ENCODE peak calls at places on chromosomes 12 and 14, in four cellular contexts. Q is psoas muscle, Y is heart right ventricle, E is left lung. C is an unnamed sample.

GRCh38 chr12:52860102-52860838 is 11.5 kb upstream of the KRT78 start:
- DNase-seq in E (peak; percentile 15), Q (no peak), Y (no peak), C (no peak)

GRCh38 chr14:37678916-37679315 is 83.5 kb downstream of the TTC6 start:
- DNase-seq in Y (no peak), Q (no peak), E (no peak), C (no peak)

GRCh38 chr12:90947869-90948268 is 7.1 kb downstream of the CCER1 start:
- DNase-seq in Q (no peak), E (peak; percentile 36), Y (no peak), C (no peak)

GRCh38 chr12:34298176-34298970 is 276.1 kb downstream of the ALG10 start:
- DNase-seq in E (peak; percentile 24), Y (no peak), Q (peak; percentile 3), C (no peak)

GRCh38 chr12:31370645-31371620 is 45.0 kb upstream of the SINHCAF start:
- DNase-seq in Q (no peak), E (no peak), Y (no peak), C (no peak)

GRCh38 chr12:96879301-96879700 is 27.8 kb upstream of the NEDD1 start:
- DNase-seq in E (peak; percentile 22), Y (no peak), Q (no peak), C (no peak)

GRCh38 chr14:89185919-89186849 is 230.8 kb downstream of the FOXN3 start:
- DNase-seq in Q (no peak), Y (no peak), E (no peak), C (no peak)

GRCh38 chr14:37230551-37231194 is 32.9 kb downstream of the MIPOL1 start:
- DNase-seq in Q (no peak), Y (peak; percentile 16), E (no peak), C (no peak)

GRCh38 chr12:42696424-42697149 is 107.0 kb upstream of the PRICKLE1 start:
- DNase-seq in Y (peak; percentile 71), E (no peak), Q (peak; percentile 85), C (peak; percentile 76)

GRCh38 chr12:6452245-6452731 is 446 bp downstream of the TAPBPL start:
- DNase-seq in Y (peak; percentile 58), E (no peak), Q (peak; percentile 43), C (no peak)

GRCh38 chr14:75518625-75519024 is 3.6 kb upstream of the BATF start:
- DNase-seq in Q (no peak), E (no peak), Y (no peak), C (no peak)

GRCh38 chr12:55706840-55707671 is 648 bp downstream of the ITGA7 start:
- DNase-seq in Q (peak; percentile 60), E (peak; percentile 83), Y (no peak), C (no peak)

GRCh38 chr14:52080171-52080800 is 11.4 kb upstream of the NID2 start:
- DNase-seq in Q (no peak), E (no peak), Y (no peak), C (no peak)

GRCh38 chr14:77059276-77059934 is 30.9 kb upstream of the IRF2BPL start:
- DNase-seq in Q (peak; percentile 68), E (no peak), Y (no peak), C (no peak)

GRCh38 chr12:124941170-124941527 is 26.7 kb upstream of the UBC start:
- DNase-seq in Q (no peak), Y (no peak), E (no peak), C (no peak)

GRCh38 chr12:27246141-27246540 is 2.1 kb downstream of the STK38L start:
- DNase-seq in Y (no peak), E (no peak), Q (no peak), C (no peak)
- H3K4me3 ChIP-seq in Y (peak overlapping the region; percentile 87), E (peak overlapping the region; percentile 65), Q (peak overlapping the region; percentile 99), C (peak overlapping the region; percentile 91)

DNA sequence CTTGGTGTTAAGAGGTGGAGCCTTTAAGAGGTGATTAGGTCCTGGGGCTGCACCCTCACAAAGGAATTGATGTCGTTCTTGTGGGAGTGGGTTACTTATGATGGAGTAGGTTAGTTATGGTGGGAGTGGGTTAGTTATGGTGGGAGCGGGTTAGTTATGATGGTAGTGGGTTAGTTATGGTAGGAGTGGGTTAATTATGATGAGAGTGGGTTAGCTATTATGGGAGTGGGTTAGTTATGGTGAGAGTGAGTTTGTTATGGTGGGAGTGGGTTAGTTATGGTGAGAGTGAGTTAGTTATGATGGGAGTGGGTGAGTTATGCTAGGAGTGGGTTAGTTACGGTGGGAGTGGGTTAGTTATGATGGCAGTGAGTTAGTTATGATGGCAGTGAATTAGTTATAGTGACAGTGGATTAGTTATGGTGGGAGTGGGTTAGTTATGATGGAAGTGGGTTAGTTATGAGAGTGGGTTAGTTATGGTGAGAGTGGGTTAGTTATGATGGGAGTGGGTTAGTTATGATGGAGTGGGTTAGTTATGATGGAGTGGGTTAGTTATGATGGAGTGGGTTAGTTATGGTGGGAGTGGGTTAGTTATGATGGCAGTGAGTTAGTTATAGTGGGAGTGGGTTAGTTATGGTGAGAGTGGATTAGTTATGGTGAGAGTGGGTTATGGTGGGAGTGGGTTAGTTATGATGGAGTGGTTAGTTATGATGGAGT is 22.6 kb upstream of the SFSWAP start:
- DNase-seq in E (no peak), Q (no peak), Y (no peak), C (no peak)
- TF ChIP-seq CTCF in E (no peak), Q (no peak), Y (no peak), C (no peak)

GRCh38 chr14:21419528-21419927 is 35.7 kb upstream of the SUPT16H start:
- DNase-seq in Y (no peak), Q (no peak), E (no peak), C (no peak)

GRCh38 chr14:21414137-21414631 is 30.4 kb upstream of the SUPT16H start:
- DNase-seq in Y (no peak), Q (no peak), E (no peak), C (no peak)

GRCh38 chr14:21415329-21415728 is 31.5 kb upstream of the SUPT16H start:
- DNase-seq in Q (no peak), E (no peak), Y (no peak), C (no peak)
- H3K36me3 ChIP-seq in Q (peaks cover 13% of the 10 kb centered on the region), E (no peaks in the 10 kb centered on the region), Y (peaks cover 78% of the 10 kb centered on the region), C (peaks cover 93% of the 10 kb centered on the region)

GRCh38 chr14:92651793-92652382 is 96.5 kb downstream of the LGMN start:
- DNase-seq in Y (peak; percentile 47), Q (peak; percentile 52), E (peak; percentile 95), C (peak; percentile 64)
- H3K4me3 ChIP-seq in Y (peak overlapping the region; percentile 33), Q (no peak overlapping the region), E (peak overlapping the region; percentile 64), C (peak overlapping the region; percentile 45)

GRCh38 chr12:57815177-57816000 is 3.1 kb downstream of the AVIL start:
- DNase-seq in Q (no peak), Y (no peak), E (no peak), C (no peak)
- TF ChIP-seq CTCF in Q (no peak), Y (no peak), E (no peak), C (no peak)

GRCh38 chr14:32102968-32103367 is 25.9 kb downstream of the ARHGAP5 start:
- DNase-seq in Y (no peak), E (no peak), Q (no peak), C (no peak)

GRCh38 chr14:32102152-32102787 is 25.2 kb downstream of the ARHGAP5 start:
- DNase-seq in E (no peak), Y (no peak), Q (no peak), C (no peak)

GRCh38 chr14:32099473-32099872 is 22.4 kb downstream of the ARHGAP5 start:
- DNase-seq in Y (no peak), E (no peak), Q (no peak), C (no peak)

GRCh38 chr14:32104308-32104707 is 27.2 kb downstream of the ARHGAP5 start:
- DNase-seq in E (no peak), Q (no peak), Y (no peak), C (no peak)

DNA sequence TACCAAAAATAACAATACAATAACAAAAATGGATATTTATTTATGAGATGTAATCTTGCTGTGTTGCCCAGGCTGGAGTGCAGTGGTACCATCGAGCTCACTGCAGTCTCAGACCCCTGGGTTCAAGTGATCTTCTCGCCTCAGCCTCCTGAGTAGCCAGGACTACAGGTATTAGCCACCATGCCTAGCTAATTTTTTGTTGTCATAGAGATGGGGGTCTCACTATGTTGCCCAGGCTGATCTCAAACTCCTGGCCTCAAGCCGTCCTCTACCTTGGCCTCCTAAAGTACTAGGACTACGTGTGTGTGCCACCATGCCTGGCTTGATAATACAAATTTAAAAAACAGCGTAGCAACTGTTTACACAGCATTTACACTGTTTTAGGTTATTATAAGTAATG is 23.1 kb downstream of the ARHGAP5 start:
- DNase-seq in Y (no peak), E (no peak), Q (no peak), C (no peak)
- H3K36me3 ChIP-seq in Y (no peaks in the 10 kb centered on the region), E (no peaks in the 10 kb centered on the region), Q (no peaks in the 10 kb centered on the region), C (peaks cover 19% of the 10 kb centered on the region)

GRCh38 chr12:46124848-46125619 is 134.7 kb upstream of the SCAF11 start:
- DNase-seq in Y (peak; percentile 65), Q (no peak), E (no peak), C (no peak)
- H3K4me3 ChIP-seq in Y (peak overlapping the region; percentile 17), Q (peak overlapping the region; percentile 44), E (no peak overlapping the region), C (peak overlapping the region; percentile 25)

DNA sequence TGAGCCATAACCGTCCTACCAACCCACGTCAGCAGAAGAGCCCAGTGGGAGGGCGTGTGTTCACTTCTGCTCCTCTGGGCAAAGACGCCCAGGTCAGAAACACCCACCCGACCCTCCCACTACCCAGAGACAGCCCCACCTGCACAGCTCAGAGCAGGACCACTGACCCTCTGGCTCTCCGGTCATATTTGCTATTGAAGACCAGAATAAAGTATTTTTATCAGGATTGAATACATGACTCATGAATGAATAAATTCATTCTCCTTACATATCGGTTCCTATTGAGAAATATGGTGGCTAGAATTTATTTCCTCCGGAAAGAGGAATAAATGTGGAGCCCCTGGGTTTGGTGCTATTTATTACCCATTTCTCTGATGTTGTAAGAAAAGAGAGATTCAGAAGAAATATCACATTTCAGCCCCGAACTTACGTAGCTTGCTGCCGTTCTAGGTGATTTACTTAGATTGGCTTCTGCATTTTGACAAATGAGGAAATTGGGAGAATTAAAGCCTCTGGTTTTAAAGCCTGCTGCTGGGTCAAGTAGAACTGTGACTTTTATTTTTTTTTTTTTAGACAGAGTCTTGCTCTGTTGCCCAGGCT is 36.4 kb upstream of the P2RX7 start:
- DNase-seq in Y (no peak), E (no peak), Q (no peak), C (no peak)
- TF ChIP-seq CTCF in Y (peak; percentile 37), E (peak; percentile 32), Q (no peak), C (peak; percentile 30)

C was measured in left ventricle myocardium inferior.